ENCODE peak calls at places on chromosome 9, in ten cellular contexts. N is Panc1; Q is mammary epithelial cell; A is stomach; E is GM12864; I is Peyer's patch; Z is right atrium auricular region; G is CD8-positive, alpha-beta T cell; U is prostate gland; D is astrocyte of the spinal cord. W is an unnamed sample.

GRCh38 chr9:93813221-93813620 is 141.9 kb downstream of the BARX1 start:
- DNase-seq in E (no peak), Q (no peak), D (no peak), N (no peak), Z (no peak), A (no peak), G (no peak), U (no peak), I (no peak), W (no peak)

GRCh38 chr9:135291165-135291564 is 188.4 kb upstream of the PPP1R26 start:
- DNase-seq in Q (no peak), Z (no peak), U (no peak), I (no peak), A (no peak), G (no peak), N (no peak), D (no peak), E (no peak), W (no peak)

GRCh38 chr9:116288658-116289057 is 135.1 kb downstream of the PAPPA start:
- DNase-seq in A (no peak), Z (no peak), G (no peak), N (no peak), E (no peak), D (peak; percentile 97), U (no peak), Q (peak; percentile 96), I (no peak), W (peak; percentile 5)

GRCh38 chr9:126505697-126506346 is 107.9 kb upstream of the LMX1B start:
- DNase-seq in I (no peak), A (no peak), Q (no peak), D (no peak), E (no peak), N (no peak), Z (no peak), G (no peak), U (no peak), W (no peak)

GRCh38 chr9:5435912-5436311 is 1.8 kb downstream of the PLGRKT start:
- DNase-seq in Z (no peak), Q (peak; percentile 70), I (no peak), N (no peak), U (no peak), A (no peak), E (no peak), D (no peak), G (no peak), W (no peak)

GRCh38 chr9:35342221-35342620 is 147.7 kb upstream of the RUSC2 start:
- DNase-seq in Z (no peak), A (no peak), N (no peak), E (no peak), I (no peak), D (no peak), G (no peak), U (no peak), Q (no peak), W (no peak)

GRCh38 chr9:114559830-114560520 is 27.6 kb upstream of the ATP6V1G1 start:
- DNase-seq in I (no peak), D (no peak), A (no peak), Z (no peak), E (no peak), G (no peak), Q (no peak), U (no peak), N (no peak), W (no peak)

GRCh38 chr9:88777498-88778312 is 213.6 kb upstream of the S1PR3 start:
- DNase-seq in Z (no peak), U (no peak), G (no peak), A (no peak), D (peak; percentile 84), I (no peak), E (no peak), Q (no peak), N (no peak), W (peak; percentile 19)

GRCh38 chr9:6576930-6577329 is 68.6 kb downstream of the GLDC start:
- DNase-seq in A (no peak), E (no peak), G (no peak), I (no peak), N (no peak), Z (no peak), Q (no peak), U (no peak), D (no peak), W (no peak)

GRCh38 chr9:76650692-76651091 is 113.5 kb upstream of the PCA3 start:
- DNase-seq in A (no peak), G (no peak), N (no peak), Z (no peak), E (no peak), Q (no peak), D (no peak), I (no peak), U (no peak), W (no peak)

GRCh38 chr9:134619456-134619982 is 22.1 kb upstream of the COL5A1 start:
- DNase-seq in N (no peak), Z (peak; percentile 52), D (no peak), Q (no peak), G (no peak), E (no peak), I (peak; percentile 18), U (no peak), A (no peak), W (no peak)

GRCh38 chr9:133824106-133824801 is 86.1 kb upstream of the SARDH start:
- DNase-seq in G (no peak), I (no peak), A (no peak), U (no peak), E (no peak), N (no peak), Z (no peak), D (no peak), Q (no peak), W (no peak)

GRCh38 chr9:124284940-124285441 is 27.2 kb downstream of the NEK6 start:
- DNase-seq in Z (no peak), Q (no peak), E (no peak), I (no peak), U (no peak), G (no peak), A (no peak), D (peak; percentile 67), N (no peak), W (no peak)

GRCh38 chr9:93807166-93808013 is 147.8 kb downstream of the BARX1 start:
- DNase-seq in Z (no peak), U (no peak), I (peak; percentile 26), N (no peak), D (no peak), Q (no peak), G (no peak), A (no peak), E (no peak), W (no peak)

GRCh38 chr9:83491413-83491812 is 46.8 kb downstream of the FRMD3 start:
- DNase-seq in U (no peak), Z (no peak), I (no peak), N (no peak), A (no peak), E (no peak), G (no peak), D (no peak), Q (no peak), W (no peak)

GRCh38 chr9:83489961-83490360 is 48.2 kb downstream of the FRMD3 start:
- DNase-seq in Z (no peak), N (no peak), E (no peak), U (no peak), D (no peak), A (no peak), I (no peak), Q (no peak), G (no peak), W (no peak)

DNA sequence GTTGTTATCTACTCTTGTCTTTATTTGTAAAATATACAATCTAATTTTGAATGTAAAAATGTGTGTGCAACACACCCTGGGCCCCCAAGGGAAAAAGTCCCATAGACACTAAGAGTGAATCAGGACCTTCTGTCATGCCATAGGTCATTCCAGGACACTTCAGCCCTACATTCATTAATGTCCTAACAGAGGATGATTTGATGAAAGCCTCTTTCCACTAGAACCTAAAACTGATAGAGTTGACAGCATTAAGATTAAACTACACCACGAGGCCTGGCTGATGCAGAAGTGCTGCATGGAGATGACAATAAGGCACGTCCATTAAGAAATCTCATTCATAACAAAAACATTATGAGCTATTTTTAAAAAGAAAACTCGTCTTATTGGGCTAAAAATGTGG is 46.2 kb downstream of the FRMD3 start:
- DNase-seq in A (no peak), D (no peak), Q (no peak), Z (no peak), N (no peak), U (no peak), I (no peak), E (no peak), G (no peak), W (no peak)
- TF ChIP-seq CTCF in A (no peak), D (no peak), Q (no peak), Z (no peak), N (no peak), U (no peak), I (no peak), E (no peak), G (no peak), W (no peak)

DNA sequence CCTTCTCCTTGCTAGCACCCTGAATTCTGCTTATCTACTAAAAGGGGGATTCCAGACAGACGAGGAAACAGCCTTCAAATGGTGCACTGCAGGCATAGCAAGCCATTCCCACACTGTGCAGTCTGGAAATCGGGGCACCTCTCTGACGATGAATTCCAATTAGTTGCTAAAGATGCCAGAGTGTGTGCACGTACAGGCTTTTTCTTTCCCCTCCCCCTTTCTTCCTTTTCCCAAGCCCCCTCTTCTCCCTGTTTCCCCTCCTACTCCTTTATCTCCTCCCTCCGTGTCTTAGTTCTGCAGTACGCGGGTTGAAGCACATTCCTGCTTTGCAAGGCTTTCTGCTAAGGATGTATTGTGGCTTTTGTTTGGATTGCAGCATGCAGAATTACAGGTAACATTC is at the start of gene GPR21:
- DNase-seq in U (no peak), G (no peak), N (no peak), E (no peak), A (no peak), I (no peak), Z (no peak), Q (no peak), D (no peak), W (no peak)
- H3K4me3 ChIP-seq in U (no peak within 1 kb of the TSS), G (no peak within 1 kb of the TSS), N (no peak within 1 kb of the TSS), E (no peak within 1 kb of the TSS), A (peak within 1 kb of the TSS; percentile 19), I (no peak within 1 kb of the TSS), Z (peak within 1 kb of the TSS; percentile 11), Q (no peak within 1 kb of the TSS), D (no peak within 1 kb of the TSS), W (no peak within 1 kb of the TSS)

GRCh38 chr9:130379649-130379970 is 65.2 kb upstream of the ASS1 start:
- DNase-seq in Q (no peak), D (no peak), Z (no peak), E (no peak), A (no peak), G (no peak), I (no peak), U (no peak), N (no peak), W (no peak)
- TF ChIP-seq CTCF in Q (no peak), D (no peak), Z (no peak), E (no peak), A (no peak), G (no peak), I (no peak), U (no peak), N (no peak), W (no peak)

DNA sequence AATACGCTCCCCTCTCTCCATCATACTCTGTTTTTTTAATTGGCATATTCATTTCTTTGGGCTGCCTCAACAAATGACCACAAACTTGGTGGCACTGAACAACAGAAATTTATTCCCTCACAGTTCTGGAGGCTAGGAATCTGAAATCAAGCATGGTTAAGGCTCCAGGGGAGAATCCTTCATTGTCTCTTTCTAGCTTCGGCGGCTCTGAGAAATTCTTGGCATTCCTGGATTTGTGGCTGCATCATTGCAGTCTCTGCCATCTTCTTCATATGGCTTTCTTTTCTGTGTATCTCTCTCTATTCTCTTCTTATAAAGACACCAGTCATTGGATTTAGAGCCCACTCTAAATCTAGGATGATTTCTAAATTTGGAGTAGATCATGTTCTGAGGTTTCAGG is 10.9 kb upstream of the SLC24A2 start:
- DNase-seq in Z (no peak), Q (no peak), E (no peak), A (no peak), U (no peak), N (no peak), D (no peak), G (no peak), I (no peak), W (no peak)
- H3K4me3 ChIP-seq in Z (no peak overlapping the region), Q (no peak overlapping the region), E (no peak overlapping the region), A (no peak overlapping the region), U (no peak overlapping the region), N (no peak overlapping the region), D (no peak overlapping the region), G (no peak overlapping the region), I (no peak overlapping the region), W (no peak overlapping the region)

W was measured in GM12865.